ENCODE peak calls at places on chromosomes 16 and 17, in seven cellular contexts. U is foreskin fibroblast, H is HCT116, F is heart right ventricle, E is osteocyte, T is epithelial cell of esophagus, O is RWPE1. Q is an unnamed sample.

GRCh38 chr16:49048557-49048956 is 233.1 kb downstream of the CBLN1 start:
- DNase-seq in T (peak; percentile 65), F (no peak), H (peak; percentile 31), O (peak; percentile 19), E (no peak), U (no peak), Q (no peak)

GRCh38 chr16:89090182-89090630 is 3.4 kb upstream of the ACSF3 start:
- DNase-seq in U (no peak), T (no peak), F (no peak), O (no peak), E (no peak), H (no peak), Q (no peak)

GRCh38 chr17:73850426-73850825 is 206.2 kb upstream of the SDK2 start:
- DNase-seq in E (no peak), F (no peak), H (no peak), U (no peak), T (no peak), O (no peak), Q (no peak)

GRCh38 chr17:72416054-72416691 is 295.4 kb downstream of the SOX9 start:
- DNase-seq in T (peak; percentile 96), F (no peak), H (no peak), E (no peak), O (peak; percentile 96), U (no peak), Q (no peak)

GRCh38 chr17:29124931-29125270 is 55.3 kb downstream of the MYO18A start:
- DNase-seq in F (peak; percentile 35), T (no peak), O (no peak), H (no peak), E (no peak), U (peak; percentile 46), Q (no peak)

GRCh38 chr17:51860934-51861561 is 297.5 kb downstream of the CA10 start:
- DNase-seq in H (peak; percentile 18), T (peak; percentile 61), E (no peak), F (no peak), O (no peak), U (no peak), Q (no peak)

GRCh38 chr17:32769846-32770245 is 107.1 kb downstream of the MYO1D start:
- DNase-seq in E (no peak), O (peak; percentile 50), F (no peak), U (no peak), H (no peak), T (peak; percentile 72), Q (no peak)

GRCh38 chr17:5825717-5826330 is 241.5 kb upstream of the NLRP1 start:
- DNase-seq in H (no peak), O (no peak), F (no peak), T (peak; percentile 54), E (peak; percentile 77), U (peak; percentile 62), Q (no peak)

GRCh38 chr17:76461765-76462555 is 5.4 kb upstream of the AANAT start:
- DNase-seq in H (no peak), T (no peak), E (no peak), O (no peak), U (no peak), F (no peak), Q (no peak)

GRCh38 chr16:89261691-89262563 is 44.4 kb downstream of the ZNF778 start:
- DNase-seq in F (no peak), H (no peak), T (no peak), E (no peak), U (peak; percentile 42), O (no peak), Q (no peak)

GRCh38 chr16:30028438-30029093 is 2.5 kb downstream of the TLCD3B start:
- DNase-seq in O (no peak), U (peak; percentile 33), F (no peak), T (peak; percentile 29), E (no peak), H (no peak), Q (no peak)

GRCh38 chr16:59634951-59635350 is 900.8 kb upstream of the GOT2 start:
- DNase-seq in E (no peak), F (no peak), O (no peak), H (no peak), T (no peak), U (peak; percentile 67), Q (no peak)

GRCh38 chr16:52573365-52574104 is 26.6 kb upstream of the TOX3 start:
- DNase-seq in E (no peak), U (no peak), T (no peak), H (no peak), O (no peak), F (no peak), Q (no peak)

GRCh38 chr17:57889892-57890856 is 40.3 kb upstream of the MRPS23 start:
- DNase-seq in H (peak; percentile 67), T (peak; percentile 53), O (peak; percentile 87), E (no peak), F (peak; percentile 87), U (peak; percentile 94), Q (no peak)

GRCh38 chr17:6241996-6242395 is 171.8 kb downstream of the WSCD1 start:
- DNase-seq in O (no peak), H (no peak), E (peak; percentile 73), T (no peak), F (no peak), U (no peak), Q (no peak)

GRCh38 chr16:27314161-27314723 is 468 bp downstream of the IL4R start:
- DNase-seq in F (peak; percentile 75), E (no peak), O (peak; percentile 76), T (peak; percentile 80), H (peak; percentile 42), U (peak; percentile 95), Q (peak; percentile 37)

GRCh38 chr17:6244796-6245195 is 174.6 kb downstream of the WSCD1 start:
- DNase-seq in U (no peak), H (no peak), T (peak; percentile 73), F (no peak), O (peak; percentile 57), E (peak; percentile 76), Q (no peak)

GRCh38 chr17:39887078-39887477 is 19.1 kb downstream of the ZPBP2 start:
- DNase-seq in U (no peak), F (no peak), E (no peak), O (no peak), T (no peak), H (no peak), Q (no peak)

GRCh38 chr16:73956592-73957495 is 339.8 kb upstream of the PSMD7 start:
- DNase-seq in H (peak; percentile 32), O (peak; percentile 60), F (peak; percentile 56), U (peak; percentile 88), E (no peak), T (peak; percentile 58), Q (no peak)

GRCh38 chr17:8894673-8895578 is 27.5 kb upstream of the PIK3R6 start:
- DNase-seq in T (peak; percentile 56), H (peak; percentile 39), O (peak; percentile 82), U (peak; percentile 77), E (no peak), F (peak; percentile 61), Q (no peak)

GRCh38 chr17:80036715-80037477 is 454 bp downstream of the CCDC40 start:
- DNase-seq in H (no peak), E (no peak), F (peak; percentile 50), T (no peak), U (peak; percentile 42), O (no peak), Q (no peak)

GRCh38 chr17:74210191-74211140 is 2.9 kb upstream of the TTYH2 start:
- DNase-seq in H (peak; percentile 63), E (peak; percentile 90), U (peak; percentile 84), T (peak; percentile 73), O (peak; percentile 91), F (peak; percentile 66), Q (peak; percentile 65)

GRCh38 chr17:44278006-44278405 is 10.1 kb upstream of the SLC4A1 start:
- DNase-seq in E (no peak), F (no peak), T (no peak), U (peak; percentile 25), O (no peak), H (no peak), Q (no peak)

DNA sequence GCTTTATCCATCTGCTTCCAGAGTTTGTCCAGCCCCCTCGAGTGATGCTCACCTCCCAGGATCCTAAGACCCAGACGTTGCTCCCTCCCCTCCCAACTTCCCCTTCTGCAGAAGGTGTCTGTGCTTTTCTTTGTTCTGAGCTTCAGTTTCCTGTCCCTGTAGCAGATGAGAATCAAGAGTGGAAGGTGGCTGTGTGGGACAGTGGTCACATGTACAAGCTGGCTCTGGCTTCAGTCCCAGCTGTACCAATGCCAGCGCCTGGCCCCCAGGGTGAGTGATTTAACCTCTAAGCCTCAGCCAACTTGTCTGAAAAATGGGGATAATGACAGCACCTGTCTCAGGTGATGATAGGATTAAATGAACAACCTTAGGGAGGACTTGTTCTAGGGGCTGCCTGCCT is 7.7 kb downstream of the PRR15L start:
- DNase-seq in H (no peak), F (no peak), E (no peak), O (no peak), U (no peak), T (no peak), Q (no peak)
- TF ChIP-seq CTCF in H (no peak), F (no peak), E (no peak), O (no peak), U (no peak), T (no peak), Q (no peak)

DNA sequence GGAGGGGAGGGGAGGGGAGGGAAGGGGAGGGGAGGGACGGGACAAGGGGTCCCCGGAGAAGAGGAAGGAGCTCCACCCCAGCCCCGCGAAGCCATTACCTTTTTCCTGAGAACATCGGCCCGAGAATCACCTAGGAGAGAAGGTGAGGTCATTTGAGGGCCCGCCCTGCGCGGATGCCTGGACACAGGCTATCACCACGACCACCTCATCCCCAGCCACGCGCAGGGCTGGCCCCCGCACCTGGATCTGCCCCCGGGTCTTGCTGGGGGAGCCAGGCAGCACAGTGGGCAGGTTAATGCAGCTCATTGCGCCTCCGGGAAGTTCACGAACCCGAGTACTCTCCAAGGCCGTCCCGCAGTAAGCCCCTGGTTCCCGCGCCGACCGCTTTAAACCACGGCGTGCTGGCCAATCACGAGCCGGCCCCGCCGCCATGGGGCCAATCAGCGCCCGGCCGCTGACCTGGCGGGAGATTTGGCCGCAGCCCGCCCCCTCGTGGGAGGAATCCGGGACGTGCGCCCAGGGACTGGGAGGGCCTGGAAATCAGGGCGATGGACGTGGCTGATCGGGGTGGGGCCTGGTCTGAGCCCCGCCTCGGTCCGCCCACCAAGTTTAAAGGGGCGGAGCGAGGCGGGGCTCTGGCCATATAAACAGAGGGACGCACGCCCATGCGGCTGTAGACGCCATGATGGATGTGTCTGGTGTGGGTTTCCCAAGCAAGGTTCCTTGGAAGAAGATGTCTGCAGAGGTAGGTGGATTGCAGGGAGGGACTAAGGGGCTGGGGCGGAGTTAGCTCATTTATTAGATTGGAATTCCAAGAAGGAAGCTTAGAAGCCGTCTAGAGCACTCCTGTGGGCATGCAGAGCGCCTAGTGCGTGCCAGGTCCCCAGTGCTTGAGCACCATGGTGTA is at the start of the genes AFMID and TK1:
- DNase-seq in U (peak; percentile 99), T (peak; percentile 98), H (peak; percentile 99), E (peak; percentile 100), F (peak; percentile 96), O (peak; percentile 99), Q (peak; percentile 83)
- TF ChIP-seq CTCF in U (peak; percentile 71), T (peak; percentile 64), H (peak; percentile 74), E (peak; percentile 87), F (peak; percentile 86), O (peak; percentile 69), Q (no peak)

GRCh38 chr16:22969567-22969966 is 155.6 kb downstream of the HS3ST2 start:
- DNase-seq in O (peak; percentile 37), F (no peak), E (peak; percentile 34), U (no peak), T (peak; percentile 57), H (no peak), Q (no peak)
- TF ChIP-seq CTCF in O (no peak), F (no peak), E (no peak), U (no peak), T (peak; percentile 15), H (no peak), Q (no peak)

GRCh38 chr17:78173025-78173715 is 4.8 kb downstream of the SYNGR2 start:
- DNase-seq in T (no peak), U (no peak), O (no peak), E (no peak), F (no peak), H (no peak), Q (no peak)
- TF ChIP-seq CTCF in T (no peak), U (no peak), O (no peak), E (no peak), F (no peak), H (no peak), Q (no peak)

Q was measured in activated B cell treated with CpG ODN at 0.5 μM for 24 hours.